ENCODE peak calls at places on chromosomes 5 and 9, in seven cellular contexts. One of them, this sample, is unnamed.
A peak's percentile ranks its signal among the peaks of the same experiment; 100 is the strongest.

GRCh38 chr9:130957451-130958203 is 18.6 kb upstream of the FIBCD1 start:
- DNase-seq in CD4-positive, CD25-positive, alpha-beta regulatory T cell: no peak
- DNase-seq in PC-3: no peak
- DNase-seq in AG10803: no peak
- DNase-seq in BE2C: no peak
- DNase-seq in SK-N-SH: no peak
- DNase-seq in neural progenitor cell: no peak
- DNase-seq in this sample: no peak

GRCh38 chr9:137982132-137982666 is 104.6 kb downstream of the CACNA1B start:
- DNase-seq in CD4-positive, CD25-positive, alpha-beta regulatory T cell: no peak
- DNase-seq in PC-3: peak; percentile 64
- DNase-seq in AG10803: no peak
- DNase-seq in BE2C: no peak
- DNase-seq in SK-N-SH: no peak
- DNase-seq in neural progenitor cell: no peak
- DNase-seq in this sample: no peak

GRCh38 chr5:1460054-1460682 is 14.9 kb upstream of the SLC6A3 start:
- DNase-seq in CD4-positive, CD25-positive, alpha-beta regulatory T cell: no peak
- DNase-seq in PC-3: no peak
- DNase-seq in AG10803: no peak
- DNase-seq in BE2C: no peak
- DNase-seq in SK-N-SH: peak; percentile 24
- DNase-seq in neural progenitor cell: no peak
- DNase-seq in this sample: peak; percentile 72

GRCh38 chr5:100790170-100790665 is 112.9 kb downstream of the ST8SIA4 start:
- DNase-seq in CD4-positive, CD25-positive, alpha-beta regulatory T cell: no peak
- DNase-seq in PC-3: peak; percentile 18
- DNase-seq in AG10803: no peak
- DNase-seq in BE2C: peak; percentile 28
- DNase-seq in SK-N-SH: no peak
- DNase-seq in neural progenitor cell: peak; percentile 74
- DNase-seq in this sample: peak; percentile 53

GRCh38 chr9:38271666-38272241 is 120.7 kb upstream of the ALDH1B1 start:
- DNase-seq in CD4-positive, CD25-positive, alpha-beta regulatory T cell: no peak
- DNase-seq in PC-3: no peak
- DNase-seq in AG10803: no peak
- DNase-seq in BE2C: no peak
- DNase-seq in SK-N-SH: no peak
- DNase-seq in neural progenitor cell: no peak
- DNase-seq in this sample: no peak

GRCh38 chr5:171736976-171737848 is 48.4 kb upstream of the SMIM23 start:
- DNase-seq in CD4-positive, CD25-positive, alpha-beta regulatory T cell: no peak
- DNase-seq in PC-3: no peak
- DNase-seq in AG10803: peak; percentile 72
- DNase-seq in BE2C: no peak
- DNase-seq in SK-N-SH: no peak
- DNase-seq in neural progenitor cell: no peak
- DNase-seq in this sample: no peak

GRCh38 chr9:111965566-111966019 is 69.0 kb downstream of the UGCG start:
- DNase-seq in CD4-positive, CD25-positive, alpha-beta regulatory T cell: no peak
- DNase-seq in PC-3: peak; percentile 90
- DNase-seq in AG10803: peak; percentile 95
- DNase-seq in BE2C: no peak
- DNase-seq in SK-N-SH: no peak
- DNase-seq in neural progenitor cell: no peak
- DNase-seq in this sample: no peak

GRCh38 chr5:59485629-59486439 is 407.7 kb downstream of the PDE4D start:
- DNase-seq in CD4-positive, CD25-positive, alpha-beta regulatory T cell: no peak
- DNase-seq in PC-3: no peak
- DNase-seq in AG10803: no peak
- DNase-seq in BE2C: peak; percentile 58
- DNase-seq in SK-N-SH: peak; percentile 28
- DNase-seq in neural progenitor cell: no peak
- DNase-seq in this sample: no peak

GRCh38 chr5:144328505-144328904 is 157.8 kb downstream of the KCTD16 start:
- DNase-seq in CD4-positive, CD25-positive, alpha-beta regulatory T cell: no peak
- DNase-seq in PC-3: no peak
- DNase-seq in AG10803: no peak
- DNase-seq in BE2C: no peak
- DNase-seq in SK-N-SH: no peak
- DNase-seq in neural progenitor cell: no peak
- DNase-seq in this sample: no peak

GRCh38 chr9:130846487-130847305 is 11.6 kb downstream of the ABL1 start:
- DNase-seq in CD4-positive, CD25-positive, alpha-beta regulatory T cell: no peak
- DNase-seq in PC-3: peak; percentile 67
- DNase-seq in AG10803: peak; percentile 65
- DNase-seq in BE2C: peak; percentile 33
- DNase-seq in SK-N-SH: peak; percentile 60
- DNase-seq in neural progenitor cell: no peak
- DNase-seq in this sample: no peak

GRCh38 chr5:179819296-179820126 is 1.2 kb upstream of the SQSTM1 start:
- DNase-seq in CD4-positive, CD25-positive, alpha-beta regulatory T cell: peak; percentile 30
- DNase-seq in PC-3: peak; percentile 64
- DNase-seq in AG10803: peak; percentile 64
- DNase-seq in BE2C: peak; percentile 91
- DNase-seq in SK-N-SH: peak; percentile 59
- DNase-seq in neural progenitor cell: peak; percentile 58
- DNase-seq in this sample: no peak

GRCh38 chr9:16680965-16681658 is 189.4 kb downstream of the BNC2 start:
- DNase-seq in CD4-positive, CD25-positive, alpha-beta regulatory T cell: no peak
- DNase-seq in PC-3: no peak
- DNase-seq in AG10803: peak; percentile 82
- DNase-seq in BE2C: no peak
- DNase-seq in SK-N-SH: peak; percentile 14
- DNase-seq in neural progenitor cell: no peak
- DNase-seq in this sample: no peak

GRCh38 chr9:106941901-106942300 is 78.9 kb downstream of the ZNF462 start:
- DNase-seq in CD4-positive, CD25-positive, alpha-beta regulatory T cell: no peak
- DNase-seq in PC-3: no peak
- DNase-seq in AG10803: peak; percentile 78
- DNase-seq in BE2C: no peak
- DNase-seq in SK-N-SH: no peak
- DNase-seq in neural progenitor cell: no peak
- DNase-seq in this sample: no peak

GRCh38 chr5:69024241-69024651 is 69.6 kb upstream of the SLC30A5 start:
- DNase-seq in CD4-positive, CD25-positive, alpha-beta regulatory T cell: peak; percentile 15
- DNase-seq in PC-3: peak; percentile 64
- DNase-seq in AG10803: peak; percentile 28
- DNase-seq in BE2C: peak; percentile 62
- DNase-seq in SK-N-SH: peak; percentile 68
- DNase-seq in neural progenitor cell: peak; percentile 67
- DNase-seq in this sample: peak; percentile 71

GRCh38 chr5:111748304-111748763 is 8.7 kb downstream of the NREP start:
- DNase-seq in CD4-positive, CD25-positive, alpha-beta regulatory T cell: no peak
- DNase-seq in PC-3: peak; percentile 95
- DNase-seq in AG10803: peak; percentile 82
- DNase-seq in BE2C: peak; percentile 38
- DNase-seq in SK-N-SH: no peak
- DNase-seq in neural progenitor cell: no peak
- DNase-seq in this sample: no peak

GRCh38 chr9:109504689-109505088 is 6.6 kb upstream of the PTPN3 start:
- DNase-seq in CD4-positive, CD25-positive, alpha-beta regulatory T cell: no peak
- DNase-seq in PC-3: no peak
- DNase-seq in AG10803: no peak
- DNase-seq in BE2C: no peak
- DNase-seq in SK-N-SH: no peak
- DNase-seq in neural progenitor cell: no peak
- DNase-seq in this sample: no peak

GRCh38 chr5:378976-379742 is 57.6 kb downstream of the AHRR start:
- DNase-seq in CD4-positive, CD25-positive, alpha-beta regulatory T cell: no peak
- DNase-seq in PC-3: peak; percentile 5
- DNase-seq in AG10803: peak; percentile 60
- DNase-seq in BE2C: no peak
- DNase-seq in SK-N-SH: peak; percentile 1
- DNase-seq in neural progenitor cell: no peak
- DNase-seq in this sample: no peak

GRCh38 chr9:14706530-14707140 is 13.4 kb upstream of the ZDHHC21 start:
- DNase-seq in CD4-positive, CD25-positive, alpha-beta regulatory T cell: no peak
- DNase-seq in PC-3: no peak
- DNase-seq in AG10803: no peak
- DNase-seq in BE2C: no peak
- DNase-seq in SK-N-SH: no peak
- DNase-seq in neural progenitor cell: no peak
- DNase-seq in this sample: no peak

GRCh38 chr5:117414926-117415325 is 840.3 kb upstream of the SEMA6A start:
- DNase-seq in CD4-positive, CD25-positive, alpha-beta regulatory T cell: no peak
- DNase-seq in PC-3: no peak
- DNase-seq in AG10803: no peak
- DNase-seq in BE2C: no peak
- DNase-seq in SK-N-SH: no peak
- DNase-seq in neural progenitor cell: no peak
- DNase-seq in this sample: no peak

GRCh38 chr9:136015656-136016055 is 54.5 kb upstream of the UBAC1 start:
- DNase-seq in CD4-positive, CD25-positive, alpha-beta regulatory T cell: no peak
- DNase-seq in PC-3: no peak
- DNase-seq in AG10803: no peak
- DNase-seq in BE2C: no peak
- DNase-seq in SK-N-SH: peak; percentile 19
- DNase-seq in neural progenitor cell: peak; percentile 47
- DNase-seq in this sample: no peak

GRCh38 chr5:111511174-111512025 is 935 bp downstream of the STARD4 start:
- DNase-seq in CD4-positive, CD25-positive, alpha-beta regulatory T cell: no peak
- DNase-seq in PC-3: no peak
- DNase-seq in AG10803: peak; percentile 29
- DNase-seq in BE2C: no peak
- DNase-seq in SK-N-SH: no peak
- DNase-seq in neural progenitor cell: no peak
- DNase-seq in this sample: no peak

GRCh38 chr5:64210866-64211265 is 45.2 kb downstream of the RNF180 start:
- DNase-seq in CD4-positive, CD25-positive, alpha-beta regulatory T cell: no peak
- DNase-seq in PC-3: peak; percentile 87
- DNase-seq in AG10803: peak; percentile 87
- DNase-seq in BE2C: no peak
- DNase-seq in SK-N-SH: no peak
- DNase-seq in neural progenitor cell: no peak
- DNase-seq in this sample: no peak

GRCh38 chr5:102617187-102617856 is 118.5 kb upstream of the SLCO6A1 start:
- DNase-seq in CD4-positive, CD25-positive, alpha-beta regulatory T cell: no peak
- DNase-seq in PC-3: no peak
- DNase-seq in AG10803: peak; percentile 96
- DNase-seq in BE2C: no peak
- DNase-seq in SK-N-SH: no peak
- DNase-seq in neural progenitor cell: no peak
- DNase-seq in this sample: no peak

GRCh38 chr9:90458485-90458884 is 184.1 kb downstream of the DIRAS2 start:
- DNase-seq in CD4-positive, CD25-positive, alpha-beta regulatory T cell: no peak
- DNase-seq in PC-3: peak; percentile 5
- DNase-seq in AG10803: no peak
- DNase-seq in BE2C: peak; percentile 42
- DNase-seq in SK-N-SH: peak; percentile 51
- DNase-seq in neural progenitor cell: peak; percentile 27
- DNase-seq in this sample: no peak

GRCh38 chr9:133956520-133957076 is 35.5 kb downstream of the VAV2 start:
- DNase-seq in CD4-positive, CD25-positive, alpha-beta regulatory T cell: no peak
- DNase-seq in PC-3: no peak
- DNase-seq in AG10803: peak; percentile 36
- DNase-seq in BE2C: peak; percentile 41
- DNase-seq in SK-N-SH: peak; percentile 87
- DNase-seq in neural progenitor cell: peak; percentile 37
- DNase-seq in this sample: no peak
- H3K4me3 ChIP-seq in CD4-positive, CD25-positive, alpha-beta regulatory T cell: no peak overlapping the region
- H3K4me3 ChIP-seq in PC-3: no peak overlapping the region
- H3K4me3 ChIP-seq in AG10803: no peak overlapping the region
- H3K4me3 ChIP-seq in BE2C: no peak overlapping the region
- H3K4me3 ChIP-seq in SK-N-SH: peak overlapping the region; percentile 35
- H3K4me3 ChIP-seq in neural progenitor cell: peak overlapping the region; percentile 35
- H3K4me3 ChIP-seq in this sample: no peak overlapping the region

DNA sequence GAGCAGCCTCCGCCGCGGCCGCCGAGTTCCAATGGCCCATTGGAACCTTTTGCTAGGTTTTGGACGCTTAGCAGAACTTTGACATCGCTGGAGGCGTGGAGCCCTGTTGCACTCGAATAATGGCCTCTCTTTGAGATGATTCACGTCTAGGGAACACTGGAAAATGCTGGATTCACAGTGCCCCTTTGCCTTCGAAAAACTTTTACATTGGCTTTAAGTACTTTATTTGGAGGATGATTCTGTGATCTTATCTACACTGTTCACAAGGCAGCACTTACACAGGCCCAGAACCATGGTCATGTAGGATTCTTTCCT is 536 bp upstream of the PPIC start:
- DNase-seq in CD4-positive, CD25-positive, alpha-beta regulatory T cell: no peak
- DNase-seq in PC-3: no peak
- DNase-seq in AG10803: no peak
- DNase-seq in BE2C: no peak
- DNase-seq in SK-N-SH: no peak
- DNase-seq in neural progenitor cell: no peak
- DNase-seq in this sample: no peak
- H3K4me3 ChIP-seq in CD4-positive, CD25-positive, alpha-beta regulatory T cell: no peak overlapping the region
- H3K4me3 ChIP-seq in PC-3: peak overlapping the region; percentile 90
- H3K4me3 ChIP-seq in AG10803: peak overlapping the region; percentile 77
- H3K4me3 ChIP-seq in BE2C: peak overlapping the region; percentile 67
- H3K4me3 ChIP-seq in SK-N-SH: peak overlapping the region; percentile 72
- H3K4me3 ChIP-seq in neural progenitor cell: peak overlapping the region; percentile 62
- H3K4me3 ChIP-seq in this sample: no peak overlapping the region

GRCh38 chr5:140925806-140926205 is 293 bp upstream of the PCDHAC1 start:
- DNase-seq in CD4-positive, CD25-positive, alpha-beta regulatory T cell: no peak
- DNase-seq in PC-3: peak; percentile 3
- DNase-seq in AG10803: no peak
- DNase-seq in BE2C: no peak
- DNase-seq in SK-N-SH: no peak
- DNase-seq in neural progenitor cell: no peak
- DNase-seq in this sample: no peak
- H3K4me3 ChIP-seq in CD4-positive, CD25-positive, alpha-beta regulatory T cell: no peak overlapping the region
- H3K4me3 ChIP-seq in PC-3: peak overlapping the region; percentile 91
- H3K4me3 ChIP-seq in AG10803: no peak overlapping the region
- H3K4me3 ChIP-seq in BE2C: peak overlapping the region; percentile 78
- H3K4me3 ChIP-seq in SK-N-SH: peak overlapping the region; percentile 62
- H3K4me3 ChIP-seq in neural progenitor cell: peak overlapping the region; percentile 67
- H3K4me3 ChIP-seq in this sample: no peak overlapping the region

GRCh38 chr9:77018058-77019009 is 1.1 kb upstream of the FOXB2 start:
- DNase-seq in CD4-positive, CD25-positive, alpha-beta regulatory T cell: no peak
- DNase-seq in PC-3: no peak
- DNase-seq in AG10803: no peak
- DNase-seq in BE2C: no peak
- DNase-seq in SK-N-SH: peak; percentile 37
- DNase-seq in neural progenitor cell: peak; percentile 82
- DNase-seq in this sample: no peak
- H3K4me3 ChIP-seq in CD4-positive, CD25-positive, alpha-beta regulatory T cell: no peak overlapping the region
- H3K4me3 ChIP-seq in PC-3: no peak overlapping the region
- H3K4me3 ChIP-seq in AG10803: no peak overlapping the region
- H3K4me3 ChIP-seq in BE2C: peak overlapping the region; percentile 19
- H3K4me3 ChIP-seq in SK-N-SH: no peak overlapping the region
- H3K4me3 ChIP-seq in neural progenitor cell: peak overlapping the region; percentile 44
- H3K4me3 ChIP-seq in this sample: no peak overlapping the region

DNA sequence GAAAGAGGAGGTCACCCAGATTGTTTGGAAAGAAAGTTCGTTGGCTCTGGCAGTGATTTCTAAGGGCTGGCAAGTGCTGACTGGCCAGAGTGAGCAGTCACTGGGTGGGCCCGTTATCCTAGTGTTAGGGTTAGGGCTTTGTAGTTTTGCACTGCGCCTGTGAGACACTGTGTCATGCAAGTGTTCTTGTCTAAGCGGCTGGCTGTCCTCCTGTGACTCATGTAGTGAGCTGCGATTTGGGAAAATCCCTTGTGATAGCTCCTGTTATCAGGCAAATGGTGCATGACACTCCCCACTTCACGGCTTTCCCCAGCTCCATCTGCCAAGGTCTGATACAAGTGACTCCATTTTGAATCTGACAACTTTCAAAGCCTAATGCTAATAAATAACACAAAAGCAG is 526.0 kb upstream of the ADAMTS16 start:
- DNase-seq in CD4-positive, CD25-positive, alpha-beta regulatory T cell: no peak
- DNase-seq in PC-3: no peak
- DNase-seq in AG10803: no peak
- DNase-seq in BE2C: no peak
- DNase-seq in SK-N-SH: no peak
- DNase-seq in neural progenitor cell: peak; percentile 8
- DNase-seq in this sample: no peak
- H3K4me3 ChIP-seq in CD4-positive, CD25-positive, alpha-beta regulatory T cell: no peak overlapping the region
- H3K4me3 ChIP-seq in PC-3: no peak overlapping the region
- H3K4me3 ChIP-seq in AG10803: no peak overlapping the region
- H3K4me3 ChIP-seq in BE2C: no peak overlapping the region
- H3K4me3 ChIP-seq in SK-N-SH: no peak overlapping the region
- H3K4me3 ChIP-seq in neural progenitor cell: no peak overlapping the region
- H3K4me3 ChIP-seq in this sample: no peak overlapping the region